ENCODE peak calls at places on chromosomes 6 and 20, in six cellular contexts. One of them, this sample, is unnamed.

GRCh38 chr20:47345214-47345613 is 11.3 kb downstream of the ZMYND8 start:
- DNase-seq in SK-N-SH: no peak
- DNase-seq in PC-9: no peak
- DNase-seq in lower leg skin: no peak
- DNase-seq in heart left ventricle: no peak
- DNase-seq in endothelial cell of umbilical vein: no peak
- DNase-seq in this sample: no peak

GRCh38 chr6:168574699-168575195 is 133.8 kb downstream of the SMOC2 start:
- DNase-seq in heart left ventricle: peak; percentile 52
- DNase-seq in PC-9: no peak
- DNase-seq in lower leg skin: no peak
- DNase-seq in endothelial cell of umbilical vein: no peak
- DNase-seq in SK-N-SH: no peak
- DNase-seq in this sample: peak; percentile 76

GRCh38 chr6:137904822-137905617 is 38.0 kb downstream of the TNFAIP3 start:
- DNase-seq in heart left ventricle: no peak
- DNase-seq in PC-9: no peak
- DNase-seq in SK-N-SH: no peak
- DNase-seq in endothelial cell of umbilical vein: peak; percentile 84
- DNase-seq in lower leg skin: no peak
- DNase-seq in this sample: no peak

GRCh38 chr6:56914791-56915658 is 39.9 kb upstream of the BEND6 start:
- DNase-seq in PC-9: no peak
- DNase-seq in SK-N-SH: peak; percentile 61
- DNase-seq in heart left ventricle: peak; percentile 48
- DNase-seq in lower leg skin: no peak
- DNase-seq in endothelial cell of umbilical vein: no peak
- DNase-seq in this sample: no peak

GRCh38 chr6:117288083-117288715 is 22.8 kb downstream of the VGLL2 start:
- DNase-seq in PC-9: no peak
- DNase-seq in SK-N-SH: no peak
- DNase-seq in endothelial cell of umbilical vein: no peak
- DNase-seq in heart left ventricle: no peak
- DNase-seq in lower leg skin: no peak
- DNase-seq in this sample: no peak

GRCh38 chr20:47253860-47254259 is 102.6 kb downstream of the ZMYND8 start:
- DNase-seq in SK-N-SH: no peak
- DNase-seq in lower leg skin: no peak
- DNase-seq in heart left ventricle: no peak
- DNase-seq in PC-9: no peak
- DNase-seq in endothelial cell of umbilical vein: no peak
- DNase-seq in this sample: peak; percentile 77

GRCh38 chr6:12150812-12151432 is 138.8 kb downstream of the HIVEP1 start:
- DNase-seq in lower leg skin: no peak
- DNase-seq in PC-9: no peak
- DNase-seq in endothelial cell of umbilical vein: no peak
- DNase-seq in SK-N-SH: peak; percentile 37
- DNase-seq in heart left ventricle: no peak
- DNase-seq in this sample: no peak

GRCh38 chr20:5833309-5833941 is 83.2 kb downstream of the SHLD1 start:
- DNase-seq in PC-9: no peak
- DNase-seq in SK-N-SH: no peak
- DNase-seq in endothelial cell of umbilical vein: no peak
- DNase-seq in heart left ventricle: no peak
- DNase-seq in lower leg skin: no peak
- DNase-seq in this sample: no peak

GRCh38 chr20:42197599-42197998 is 579.4 kb upstream of the CHD6 start:
- DNase-seq in PC-9: no peak
- DNase-seq in endothelial cell of umbilical vein: no peak
- DNase-seq in lower leg skin: no peak
- DNase-seq in heart left ventricle: no peak
- DNase-seq in SK-N-SH: no peak
- DNase-seq in this sample: no peak

GRCh38 chr20:50487397-50487796 is 22.8 kb upstream of the PTPN1 start:
- DNase-seq in endothelial cell of umbilical vein: no peak
- DNase-seq in PC-9: no peak
- DNase-seq in lower leg skin: no peak
- DNase-seq in heart left ventricle: no peak
- DNase-seq in SK-N-SH: no peak
- DNase-seq in this sample: no peak

GRCh38 chr6:142280265-142280664 is 21.5 kb upstream of the ADGRG6 start:
- DNase-seq in heart left ventricle: no peak
- DNase-seq in lower leg skin: no peak
- DNase-seq in endothelial cell of umbilical vein: no peak
- DNase-seq in PC-9: no peak
- DNase-seq in SK-N-SH: no peak
- DNase-seq in this sample: no peak

GRCh38 chr20:38460040-38460623 is 12.5 kb upstream of the RALGAPB start:
- DNase-seq in PC-9: peak; percentile 92
- DNase-seq in lower leg skin: no peak
- DNase-seq in heart left ventricle: no peak
- DNase-seq in endothelial cell of umbilical vein: peak; percentile 87
- DNase-seq in SK-N-SH: peak; percentile 57
- DNase-seq in this sample: peak; percentile 80

GRCh38 chr6:25627001-25627400 is 25.0 kb upstream of the SCGN start:
- DNase-seq in lower leg skin: no peak
- DNase-seq in endothelial cell of umbilical vein: no peak
- DNase-seq in heart left ventricle: no peak
- DNase-seq in SK-N-SH: no peak
- DNase-seq in PC-9: no peak
- DNase-seq in this sample: no peak

GRCh38 chr6:155274106-155274505 is 10.3 kb downstream of the CLDN20 start:
- DNase-seq in heart left ventricle: no peak
- DNase-seq in lower leg skin: no peak
- DNase-seq in endothelial cell of umbilical vein: no peak
- DNase-seq in SK-N-SH: no peak
- DNase-seq in PC-9: no peak
- DNase-seq in this sample: peak; percentile 34

GRCh38 chr6:12474167-12475140 is 184.3 kb downstream of the EDN1 start:
- DNase-seq in lower leg skin: no peak
- DNase-seq in PC-9: no peak
- DNase-seq in heart left ventricle: no peak
- DNase-seq in endothelial cell of umbilical vein: no peak
- DNase-seq in SK-N-SH: no peak
- DNase-seq in this sample: peak; percentile 43

GRCh38 chr6:53645850-53646249 is 19.7 kb downstream of the KLHL31 start:
- DNase-seq in SK-N-SH: no peak
- DNase-seq in lower leg skin: no peak
- DNase-seq in heart left ventricle: no peak
- DNase-seq in endothelial cell of umbilical vein: no peak
- DNase-seq in PC-9: no peak
- DNase-seq in this sample: no peak

GRCh38 chr6:7730003-7730402 is 4.1 kb downstream of the BMP6 start:
- DNase-seq in PC-9: no peak
- DNase-seq in endothelial cell of umbilical vein: no peak
- DNase-seq in heart left ventricle: no peak
- DNase-seq in SK-N-SH: no peak
- DNase-seq in lower leg skin: no peak
- DNase-seq in this sample: no peak

GRCh38 chr6:54222217-54222616 is 86.0 kb upstream of the TINAG start:
- DNase-seq in PC-9: no peak
- DNase-seq in heart left ventricle: no peak
- DNase-seq in SK-N-SH: no peak
- DNase-seq in endothelial cell of umbilical vein: no peak
- DNase-seq in lower leg skin: no peak
- DNase-seq in this sample: no peak

GRCh38 chr20:6769953-6770831 is 2.7 kb downstream of the BMP2 start:
- DNase-seq in heart left ventricle: peak; percentile 38
- DNase-seq in endothelial cell of umbilical vein: peak; percentile 40
- DNase-seq in SK-N-SH: peak; percentile 23
- DNase-seq in PC-9: no peak
- DNase-seq in lower leg skin: peak; percentile 92
- DNase-seq in this sample: peak; percentile 62

GRCh38 chr6:157407637-157408036 is 26.6 kb downstream of the ZDHHC14 start:
- DNase-seq in endothelial cell of umbilical vein: no peak
- DNase-seq in heart left ventricle: no peak
- DNase-seq in SK-N-SH: no peak
- DNase-seq in lower leg skin: no peak
- DNase-seq in PC-9: no peak
- DNase-seq in this sample: no peak

GRCh38 chr6:2800552-2801316 is 35.5 kb downstream of the WRNIP1 start:
- DNase-seq in lower leg skin: no peak
- DNase-seq in PC-9: no peak
- DNase-seq in heart left ventricle: no peak
- DNase-seq in endothelial cell of umbilical vein: no peak
- DNase-seq in SK-N-SH: no peak
- DNase-seq in this sample: no peak

GRCh38 chr20:52484438-52484837 is 292.9 kb upstream of the ZFP64 start:
- DNase-seq in SK-N-SH: no peak
- DNase-seq in heart left ventricle: no peak
- DNase-seq in lower leg skin: no peak
- DNase-seq in endothelial cell of umbilical vein: no peak
- DNase-seq in PC-9: peak; percentile 85
- DNase-seq in this sample: no peak

GRCh38 chr6:39653631-39654030 is 71.6 kb downstream of the KIF6 start:
- DNase-seq in PC-9: no peak
- DNase-seq in lower leg skin: no peak
- DNase-seq in endothelial cell of umbilical vein: no peak
- DNase-seq in SK-N-SH: no peak
- DNase-seq in heart left ventricle: no peak
- DNase-seq in this sample: no peak

GRCh38 chr6:107399927-107400326 is 59.4 kb downstream of the PDSS2 start:
- DNase-seq in PC-9: no peak
- DNase-seq in heart left ventricle: no peak
- DNase-seq in lower leg skin: no peak
- DNase-seq in SK-N-SH: no peak
- DNase-seq in endothelial cell of umbilical vein: no peak
- DNase-seq in this sample: no peak

GRCh38 chr6:35539223-35539622 is 26.5 kb upstream of the TULP1 start:
- DNase-seq in SK-N-SH: peak; percentile 63
- DNase-seq in endothelial cell of umbilical vein: no peak
- DNase-seq in heart left ventricle: no peak
- DNase-seq in PC-9: no peak
- DNase-seq in lower leg skin: no peak
- DNase-seq in this sample: no peak

GRCh38 chr6:163438940-163439335 is 24.4 kb downstream of the QKI start:
- DNase-seq in heart left ventricle: peak; percentile 64
- DNase-seq in SK-N-SH: peak; percentile 48
- DNase-seq in endothelial cell of umbilical vein: no peak
- DNase-seq in PC-9: no peak
- DNase-seq in lower leg skin: no peak
- DNase-seq in this sample: no peak

GRCh38 chr20:35991142-35991771 is 22.9 kb downstream of the CNBD2 start:
- DNase-seq in endothelial cell of umbilical vein: peak; percentile 50
- DNase-seq in PC-9: no peak
- DNase-seq in heart left ventricle: no peak
- DNase-seq in lower leg skin: peak; percentile 23
- DNase-seq in SK-N-SH: peak; percentile 49
- DNase-seq in this sample: peak; percentile 51

GRCh38 chr6:101516553-101516952 is 123.0 kb downstream of the GRIK2 start:
- DNase-seq in lower leg skin: no peak
- DNase-seq in endothelial cell of umbilical vein: no peak
- DNase-seq in SK-N-SH: no peak
- DNase-seq in heart left ventricle: no peak
- DNase-seq in PC-9: no peak
- DNase-seq in this sample: no peak

DNA sequence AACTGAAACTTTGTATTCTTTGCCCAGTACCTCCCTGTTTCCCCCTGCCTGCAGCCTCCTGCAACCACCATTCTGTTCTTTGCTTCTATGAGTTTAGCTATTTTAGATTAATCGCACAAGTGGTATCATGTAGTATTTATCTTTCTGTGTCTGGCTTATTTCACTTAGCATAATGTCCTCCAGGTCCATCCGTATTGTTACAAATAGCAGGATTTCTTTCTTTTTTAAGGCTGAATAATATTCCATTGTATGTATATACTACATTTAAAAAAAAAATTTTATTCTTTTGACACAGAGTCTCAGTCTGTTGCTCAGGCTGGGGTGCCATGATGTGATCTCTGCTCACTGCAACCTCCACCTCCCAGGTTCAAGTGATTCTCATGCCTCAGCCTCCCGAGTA is 4.5 kb downstream of the C6orf89 start:
- DNase-seq in PC-9: no peak
- DNase-seq in SK-N-SH: no peak
- DNase-seq in endothelial cell of umbilical vein: no peak
- DNase-seq in heart left ventricle: no peak
- DNase-seq in lower leg skin: no peak
- DNase-seq in this sample: no peak
- TF ChIP-seq CTCF in PC-9: no peak
- TF ChIP-seq CTCF in SK-N-SH: no peak
- TF ChIP-seq CTCF in endothelial cell of umbilical vein: no peak
- TF ChIP-seq CTCF in heart left ventricle: no peak
- TF ChIP-seq CTCF in lower leg skin: no peak
- TF ChIP-seq CTCF in this sample: no peak

DNA sequence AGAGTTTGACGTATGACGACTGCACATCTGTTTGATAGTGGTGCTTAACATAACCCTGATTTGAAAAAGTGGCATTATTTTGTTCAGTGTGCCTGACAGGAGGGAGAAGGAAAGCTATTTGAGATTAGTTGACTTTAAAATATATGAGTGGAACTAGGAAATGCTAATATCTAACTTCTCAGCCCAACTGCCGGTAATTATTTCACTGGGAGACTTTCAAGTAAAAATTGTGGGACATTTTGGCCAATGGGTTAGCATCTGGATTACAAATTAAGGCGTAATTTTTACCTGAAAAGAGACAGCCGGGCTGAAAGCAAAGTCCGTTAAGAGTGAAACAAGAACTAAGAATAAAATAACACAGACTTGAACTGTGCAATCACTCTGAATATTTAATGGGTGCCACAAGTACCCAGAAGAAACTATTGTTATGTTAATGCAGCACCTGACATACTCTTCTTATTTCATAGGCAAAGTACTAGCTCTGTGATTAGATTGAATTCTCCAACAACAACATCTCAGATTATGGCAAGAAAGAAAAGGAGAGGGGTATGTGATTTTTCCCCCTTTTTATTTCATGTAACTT is 2.0 kb downstream of the HEY2 start:
- DNase-seq in endothelial cell of umbilical vein: no peak
- DNase-seq in SK-N-SH: no peak
- DNase-seq in PC-9: no peak
- DNase-seq in lower leg skin: no peak
- DNase-seq in heart left ventricle: no peak
- DNase-seq in this sample: no peak
- H3K4me3 ChIP-seq in endothelial cell of umbilical vein: no peak overlapping the region
- H3K4me3 ChIP-seq in SK-N-SH: no peak overlapping the region
- H3K4me3 ChIP-seq in PC-9: no peak overlapping the region
- H3K4me3 ChIP-seq in lower leg skin: no peak overlapping the region
- H3K4me3 ChIP-seq in heart left ventricle: peak overlapping the region; percentile 89
- H3K4me3 ChIP-seq in this sample: no peak overlapping the region

GRCh38 chr6:135438907-135439535 is 58.5 kb downstream of the AHI1 start:
- DNase-seq in endothelial cell of umbilical vein: peak; percentile 55
- DNase-seq in lower leg skin: no peak
- DNase-seq in heart left ventricle: no peak
- DNase-seq in SK-N-SH: peak; percentile 2
- DNase-seq in PC-9: peak; percentile 35
- DNase-seq in this sample: peak; percentile 44
- TF ChIP-seq CTCF in endothelial cell of umbilical vein: peak; percentile 38
- TF ChIP-seq CTCF in lower leg skin: no peak
- TF ChIP-seq CTCF in heart left ventricle: no peak
- TF ChIP-seq CTCF in SK-N-SH: peak; percentile 68
- TF ChIP-seq CTCF in PC-9: peak; percentile 73
- TF ChIP-seq CTCF in this sample: peak; percentile 52

DNA sequence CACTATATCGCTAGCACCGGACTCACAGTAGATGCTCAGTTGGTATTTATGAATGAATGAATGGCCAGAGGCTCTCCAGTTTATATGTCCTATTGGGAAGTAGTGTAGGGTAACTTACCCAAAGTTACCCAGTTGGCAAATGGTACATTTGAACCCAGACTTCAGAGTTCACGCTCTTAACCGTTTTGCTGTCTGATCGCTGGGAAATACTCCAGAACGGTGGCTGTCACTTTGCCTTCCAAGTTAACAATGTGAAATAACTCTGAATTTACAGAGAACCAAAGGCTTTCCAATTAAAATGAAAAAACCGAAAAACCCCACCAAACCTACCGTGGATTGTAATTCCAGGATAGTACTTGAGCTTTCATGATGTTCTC is 1.6 kb downstream of the VAPB start:
- DNase-seq in PC-9: no peak
- DNase-seq in lower leg skin: no peak
- DNase-seq in endothelial cell of umbilical vein: no peak
- DNase-seq in heart left ventricle: no peak
- DNase-seq in SK-N-SH: no peak
- DNase-seq in this sample: no peak
- H3K4me3 ChIP-seq in PC-9: peak overlapping the region; percentile 61
- H3K4me3 ChIP-seq in lower leg skin: no peak overlapping the region
- H3K4me3 ChIP-seq in endothelial cell of umbilical vein: no peak overlapping the region
- H3K4me3 ChIP-seq in heart left ventricle: no peak overlapping the region
- H3K4me3 ChIP-seq in SK-N-SH: peak overlapping the region; percentile 2
- H3K4me3 ChIP-seq in this sample: peak overlapping the region; percentile 96